ENCODE peak calls at places on chromosome 14, in six cellular contexts. J is HepG2, E is HCT116, Q is SK-N-SH, V is H1, F is K562. P is an unnamed sample.

GRCh38 chr14:61885203-61885961 is 123.2 kb downstream of the SNAPC1 start:
- DNase-seq in J (no peak), E (no peak), Q (no peak), V (no peak), F (no peak), P (no peak)

GRCh38 chr14:86334355-86334754 is 804.4 kb downstream of the FLRT2 start:
- DNase-seq in J (no peak), E (no peak), Q (no peak), V (no peak), F (no peak), P (no peak)

GRCh38 chr14:79278798-79279644 is 932.3 kb downstream of the DIO2 start:
- DNase-seq in J (peak; percentile 27), E (no peak), Q (peak; percentile 82), V (peak; percentile 88), F (no peak), P (peak; percentile 83)

GRCh38 chr14:32545109-32545857 is 216.2 kb downstream of the AKAP6 start:
- DNase-seq in J (no peak), E (no peak), Q (no peak), V (no peak), F (no peak), P (no peak)

GRCh38 chr14:60722163-60722835 is 1.9 kb downstream of the SIX4 start:
- DNase-seq in J (peak; percentile 89), E (no peak), Q (peak; percentile 58), V (no peak), F (peak; percentile 54), P (no peak)

GRCh38 chr14:37637341-37637740 is 41.9 kb downstream of the TTC6 start:
- DNase-seq in J (no peak), E (no peak), Q (no peak), V (no peak), F (no peak), P (no peak)

GRCh38 chr14:26995301-26995700 is 397.5 kb upstream of the NOVA1 start:
- DNase-seq in J (no peak), E (no peak), Q (no peak), V (no peak), F (no peak), P (no peak)

GRCh38 chr14:75182820-75183219 is 6.4 kb upstream of the TMED10 start:
- DNase-seq in J (peak; percentile 50), E (no peak), Q (no peak), V (no peak), F (no peak), P (no peak)

GRCh38 chr14:100850841-100851585 is 25.1 kb downstream of the MEG3 start:
- DNase-seq in J (peak; percentile 48), E (peak; percentile 74), Q (peak; percentile 42), V (peak; percentile 44), F (peak; percentile 73), P (no peak)

GRCh38 chr14:50340945-50341344 is 28.8 kb downstream of the DMAC2L start:
- DNase-seq in J (no peak), E (no peak), Q (peak; percentile 32), V (no peak), F (no peak), P (no peak)

GRCh38 chr14:23695220-23695999 is 59.2 kb downstream of the DHRS2 start:
- DNase-seq in J (no peak), E (no peak), Q (peak; percentile 7), V (no peak), F (no peak), P (no peak)

GRCh38 chr14:58151701-58152568 is at the start of gene ARMH4:
- DNase-seq in J (peak; percentile 63), E (peak; percentile 57), Q (peak; percentile 85), V (peak; percentile 59), F (peak; percentile 73), P (peak; percentile 48)

GRCh38 chr14:65210118-65210826 is 108.0 kb upstream of the MAX start:
- DNase-seq in J (no peak), E (no peak), Q (no peak), V (no peak), F (no peak), P (no peak)

DNA sequence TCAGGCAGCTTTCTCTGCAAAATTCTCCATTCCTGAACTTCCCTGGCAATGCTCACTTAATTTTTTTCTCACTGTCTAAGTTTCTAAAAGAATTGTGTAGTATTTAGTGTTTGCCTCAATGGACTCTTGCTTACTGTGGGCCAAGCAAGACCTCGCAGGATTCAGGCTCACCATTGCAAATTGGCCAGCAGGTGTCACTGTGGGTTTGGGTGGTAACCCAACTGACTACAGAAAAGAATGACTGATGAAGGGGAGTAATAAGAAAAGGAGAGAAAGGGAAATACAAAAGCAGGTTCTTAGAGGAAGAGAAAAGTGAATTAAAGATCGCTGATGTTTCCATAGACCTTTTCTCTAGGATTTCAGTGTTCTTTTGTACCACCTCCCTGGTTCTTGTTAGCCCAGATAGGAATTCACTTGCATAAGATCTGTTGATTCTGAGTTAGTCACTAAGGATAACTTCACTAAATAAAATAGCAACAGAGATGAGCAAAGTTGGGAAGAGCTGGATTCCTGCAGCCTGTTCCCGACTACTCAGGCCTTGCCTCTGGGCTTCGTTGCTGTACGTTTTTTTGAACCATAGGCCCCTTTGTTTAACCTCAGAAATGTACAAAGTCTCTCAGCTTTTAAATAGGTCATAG is 386.5 kb upstream of the DDHD1 start:
- DNase-seq in J (peak; percentile 73), E (peak; percentile 71), Q (peak; percentile 39), V (peak; percentile 70), F (peak; percentile 12), P (peak; percentile 60)
- TF ChIP-seq YY1 in J (no peak), E (no peak), Q (no peak), V (peak; percentile 59), F (no peak), P (no peak)

GRCh38 chr14:105941226-105942166 is 415.1 kb downstream of the TMEM121 start:
- DNase-seq in J (no peak), E (no peak), Q (no peak), V (no peak), F (no peak), P (no peak)

GRCh38 chr14:105947599-105947998 is 421.2 kb downstream of the TMEM121 start:
- DNase-seq in J (no peak), E (no peak), Q (no peak), V (no peak), F (no peak), P (no peak)

GRCh38 chr14:105943973-105944602 is 417.7 kb downstream of the TMEM121 start:
- DNase-seq in J (peak; percentile 68), E (no peak), Q (no peak), V (no peak), F (no peak), P (no peak)

GRCh38 chr14:105945891-105946290 is 419.5 kb downstream of the TMEM121 start:
- DNase-seq in J (no peak), E (no peak), Q (no peak), V (no peak), F (no peak), P (no peak)

DNA sequence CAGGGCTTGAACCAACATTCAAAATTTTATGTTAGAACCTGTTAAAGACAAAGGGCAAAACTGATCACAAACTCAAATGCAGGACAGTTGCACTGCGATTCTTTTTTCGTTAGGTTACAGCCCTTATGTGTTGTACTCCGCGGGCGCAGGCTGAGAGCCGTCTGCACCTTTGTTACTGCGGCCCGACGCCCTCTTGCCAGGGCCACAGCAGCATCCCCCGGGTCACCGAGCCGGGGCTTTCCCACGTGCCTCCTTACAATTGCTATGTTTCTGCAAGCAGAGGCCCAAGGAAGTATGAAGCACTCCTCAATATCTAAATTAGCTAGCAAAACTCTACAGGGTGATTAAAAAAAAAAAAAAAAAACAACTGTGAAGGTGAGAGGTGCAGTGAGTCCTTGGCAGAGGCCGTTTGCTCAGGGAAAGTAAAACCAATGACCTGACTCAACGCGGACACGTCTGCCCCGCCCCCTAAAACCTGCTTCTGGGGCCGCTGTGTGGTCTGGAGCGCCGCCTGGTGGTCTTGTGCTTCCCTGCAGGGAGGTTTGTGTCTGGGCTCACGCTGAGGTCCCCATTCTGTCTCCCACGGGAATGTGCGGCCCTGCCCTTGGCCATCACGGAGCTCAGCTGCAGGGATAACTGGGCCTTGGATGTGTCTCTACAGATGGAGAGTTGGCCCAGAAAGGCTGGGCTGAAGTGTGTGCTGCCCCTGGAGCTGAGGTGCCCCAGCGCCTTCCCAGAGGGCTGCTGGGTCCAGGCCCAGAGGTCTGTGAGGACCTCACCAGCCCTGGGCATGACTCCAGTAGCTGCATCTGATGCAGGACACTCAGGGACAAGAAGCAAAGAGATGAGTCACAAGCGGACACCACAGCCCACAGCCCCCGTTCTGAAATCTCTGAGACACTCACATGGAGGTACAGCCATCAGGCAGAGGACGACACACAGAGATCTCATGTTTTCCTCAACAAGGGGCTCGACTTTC is 418.5 kb downstream of the TMEM121 start:
- DNase-seq in J (peak; percentile 67), E (peak; percentile 34), Q (peak; percentile 85), V (no peak), F (peak; percentile 62), P (peak; percentile 49)
- H3K4me3 ChIP-seq in J (peak overlapping the region; percentile 54), E (no peak overlapping the region), Q (peak overlapping the region; percentile 11), V (no peak overlapping the region), F (no peak overlapping the region), P (no peak overlapping the region)

GRCh38 chr14:29220077-29220476 is 453.5 kb downstream of the FOXG1 start:
- DNase-seq in J (no peak), E (no peak), Q (no peak), V (no peak), F (no peak), P (no peak)

GRCh38 chr14:29227631-29228030 is 461.0 kb downstream of the FOXG1 start:
- DNase-seq in J (no peak), E (no peak), Q (no peak), V (no peak), F (no peak), P (no peak)

GRCh38 chr14:29217813-29218450 is 451.3 kb downstream of the FOXG1 start:
- DNase-seq in J (peak; percentile 12), E (no peak), Q (no peak), V (no peak), F (no peak), P (no peak)

GRCh38 chr14:29216774-29217232 is 450.2 kb downstream of the FOXG1 start:
- DNase-seq in J (no peak), E (no peak), Q (no peak), V (no peak), F (no peak), P (no peak)

DNA sequence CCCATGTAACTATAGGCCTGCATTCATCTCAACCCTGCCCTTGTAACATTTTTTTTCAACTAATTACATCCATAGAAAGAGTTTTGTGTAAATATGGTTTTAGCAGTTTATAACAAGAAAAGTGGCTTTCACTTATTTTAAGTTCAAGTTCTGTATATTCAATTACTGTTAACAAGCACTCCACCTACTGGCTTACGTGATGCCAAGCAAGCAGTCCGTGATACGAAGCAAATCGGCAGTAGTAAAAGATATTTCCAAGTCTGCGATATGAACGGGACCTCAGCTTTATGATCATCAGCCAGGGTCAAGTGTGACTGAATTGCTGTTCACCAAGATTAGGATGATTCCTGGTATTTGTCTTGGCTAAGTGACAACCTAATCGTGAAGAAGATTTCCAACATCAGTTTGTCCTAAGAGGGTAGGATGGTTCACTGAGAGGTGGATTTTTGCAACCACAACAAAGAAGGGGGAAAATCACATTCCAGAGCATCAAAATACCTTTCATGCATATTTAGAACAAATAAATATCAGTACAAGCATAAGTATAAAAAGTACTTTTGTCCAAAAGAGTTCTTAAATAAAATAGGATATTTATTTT is 456.2 kb downstream of the FOXG1 start:
- DNase-seq in J (peak; percentile 63), E (no peak), Q (peak; percentile 0), V (no peak), F (no peak), P (no peak)
- TF ChIP-seq YY1 in J (no peak), E (no peak), Q (no peak), V (no peak), F (no peak), P (no peak)

DNA sequence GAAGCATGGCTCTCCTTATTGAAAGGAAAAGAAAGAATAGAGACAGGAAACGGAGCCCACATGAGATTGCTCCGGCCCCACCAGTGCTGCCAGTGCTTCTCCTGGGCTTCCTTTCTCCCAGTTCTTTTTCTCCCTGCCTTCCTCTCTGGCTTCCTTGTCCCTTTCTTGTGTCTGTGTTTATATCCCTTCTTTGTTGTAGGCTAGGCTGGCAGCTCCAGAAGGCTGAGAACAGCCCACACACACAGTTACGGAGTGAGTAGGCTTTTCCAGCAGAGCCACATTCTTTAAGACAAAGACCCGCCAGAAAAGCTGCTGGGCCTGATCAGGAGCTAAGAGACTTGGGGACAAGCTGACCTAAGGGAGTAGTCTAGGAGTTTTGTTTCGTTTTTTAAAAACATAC is 13.0 kb downstream of the CIPC start:
- DNase-seq in J (no peak), E (no peak), Q (no peak), V (peak; percentile 59), F (no peak), P (peak; percentile 77)
- H3K4me3 ChIP-seq in J (no peak overlapping the region), E (no peak overlapping the region), Q (no peak overlapping the region), V (no peak overlapping the region), F (no peak overlapping the region), P (no peak overlapping the region)

P was measured in NT2/D1.